ENCODE peak calls at places on chromosome 7, in eight cellular contexts. A, U, G, C, P, Y, O and H are unnamed samples.

GRCh38 chr7:39758234-39758970 is 135.0 kb downstream of the RALA start:
- DNase-seq in A (no peak), U (no peak), G (peak), C (peak), P (no peak), Y (no peak), O (no peak), H (peak)

GRCh38 chr7:100629117-100629711 is 12.1 kb downstream of the TFR2 start:
- DNase-seq in A (no peak), U (no peak), G (peak), C (no peak), P (no peak), Y (no peak), O (no peak), H (peak)

GRCh38 chr7:129006636-129007414 is 48.1 kb downstream of the TNPO3 start:
- DNase-seq in A (no peak), U (no peak), G (no peak), C (no peak), P (no peak), Y (no peak), O (no peak), H (no peak)

GRCh38 chr7:129882531-129882930 is 70.2 kb downstream of the UBE2H start:
- DNase-seq in A (no peak), U (no peak), G (no peak), C (no peak), P (no peak), Y (no peak), O (no peak), H (no peak)

GRCh38 chr7:132609222-132609621 is 33.0 kb upstream of the PLXNA4 start:
- DNase-seq in A (no peak), U (no peak), G (no peak), C (no peak), P (no peak), Y (no peak), O (no peak), H (no peak)

GRCh38 chr7:137943132-137943551 is 58.7 kb downstream of the CREB3L2 start:
- DNase-seq in A (no peak), U (peak), G (peak), C (peak), P (peak), Y (no peak), O (peak), H (peak)

GRCh38 chr7:93178213-93178612 is 30.0 kb upstream of the SAMD9L start:
- DNase-seq in A (no peak), U (no peak), G (no peak), C (no peak), P (no peak), Y (no peak), O (no peak), H (no peak)

GRCh38 chr7:98458090-98458875 is 57.4 kb upstream of the BAIAP2L1 start:
- DNase-seq in A (no peak), U (no peak), G (no peak), C (no peak), P (no peak), Y (no peak), O (no peak), H (peak)

GRCh38 chr7:35754741-35755140 is 46.1 kb upstream of the SEPTIN7 start:
- DNase-seq in A (no peak), U (peak), G (no peak), C (no peak), P (no peak), Y (no peak), O (no peak), H (no peak)

GRCh38 chr7:137935849-137936508 is 65.9 kb downstream of the CREB3L2 start:
- DNase-seq in A (no peak), U (no peak), G (no peak), C (peak), P (no peak), Y (no peak), O (peak), H (no peak)

GRCh38 chr7:19107392-19108147 is 9.9 kb downstream of the TWIST1 start:
- DNase-seq in A (no peak), U (peak), G (no peak), C (peak), P (no peak), Y (no peak), O (no peak), H (peak)

GRCh38 chr7:42014625-42015412 is 222.2 kb downstream of the GLI3 start:
- DNase-seq in A (no peak), U (no peak), G (no peak), C (no peak), P (no peak), Y (no peak), O (peak), H (peak)

GRCh38 chr7:10655031-10655430 is 318.6 kb upstream of the PHF14 start:
- DNase-seq in A (no peak), U (no peak), G (no peak), C (no peak), P (no peak), Y (no peak), O (no peak), H (no peak)

GRCh38 chr7:27642271-27642670 is 20.4 kb downstream of the HIBADH start:
- DNase-seq in A (no peak), U (no peak), G (no peak), C (no peak), P (no peak), Y (no peak), O (no peak), H (no peak)

GRCh38 chr7:150737265-150738055 is at the start of gene GIMAP5:
- DNase-seq in A (peak), U (no peak), G (no peak), C (no peak), P (no peak), Y (no peak), O (peak), H (no peak)

GRCh38 chr7:82141427-82141826 is 302.1 kb downstream of the CACNA2D1 start:
- DNase-seq in A (no peak), U (no peak), G (no peak), C (no peak), P (no peak), Y (no peak), O (no peak), H (no peak)

GRCh38 chr7:20477091-20477490 is 138.4 kb upstream of the ABCB5 start:
- DNase-seq in A (no peak), U (no peak), G (no peak), C (no peak), P (no peak), Y (no peak), O (no peak), H (no peak)

GRCh38 chr7:40804477-40805215 is 669.8 kb downstream of the SUGCT start:
- DNase-seq in A (no peak), U (no peak), G (no peak), C (no peak), P (no peak), Y (no peak), O (no peak), H (no peak)

GRCh38 chr7:4265056-4265455 is 417.0 kb upstream of the FOXK1 start:
- DNase-seq in A (peak), U (no peak), G (no peak), C (no peak), P (no peak), Y (no peak), O (peak), H (no peak)

GRCh38 chr7:4461511-4461910 is 220.6 kb upstream of the FOXK1 start:
- DNase-seq in A (no peak), U (no peak), G (no peak), C (no peak), P (no peak), Y (no peak), O (no peak), H (no peak)

GRCh38 chr7:18667466-18667865 is 171.9 kb downstream of the HDAC9 start:
- DNase-seq in A (no peak), U (no peak), G (no peak), C (no peak), P (no peak), Y (no peak), O (no peak), H (no peak)

GRCh38 chr7:93719546-93719945 is 145.0 kb upstream of the CALCR start:
- DNase-seq in A (no peak), U (no peak), G (no peak), C (no peak), P (no peak), Y (no peak), O (no peak), H (no peak)

GRCh38 chr7:141701489-141702046 is 398 bp downstream of the DENND11 start:
- DNase-seq in A (peak), U (peak), G (peak), C (no peak), P (peak), Y (peak), O (peak), H (peak)

GRCh38 chr7:73451780-73452398 is 18.3 kb downstream of the FZD9 start:
- DNase-seq in A (no peak), U (no peak), G (no peak), C (peak), P (peak), Y (no peak), O (no peak), H (no peak)

GRCh38 chr7:93851536-93851935 is 39.0 kb downstream of the TFPI2 start:
- DNase-seq in A (no peak), U (no peak), G (no peak), C (no peak), P (no peak), Y (no peak), O (no peak), H (no peak)

GRCh38 chr7:43460733-43461348 is 122.1 kb upstream of the STK17A start:
- DNase-seq in A (no peak), U (no peak), G (no peak), C (no peak), P (no peak), Y (no peak), O (no peak), H (no peak)

GRCh38 chr7:122803323-122803722 is 82.9 kb downstream of the CADPS2 start:
- DNase-seq in A (no peak), U (no peak), G (no peak), C (no peak), P (peak), Y (no peak), O (no peak), H (peak)

GRCh38 chr7:55572378-55573233 is at the start of gene VOPP1:
- DNase-seq in A (peak), U (peak), G (peak), C (no peak), P (peak), Y (peak), O (peak), H (peak)

GRCh38 chr7:97872025-97872669 is at the start of gene ASNS:
- DNase-seq in A (peak), U (peak), G (peak), C (peak), P (peak), Y (peak), O (peak), H (peak)

GRCh38 chr7:7909376-7909775 is 59.2 kb upstream of the GLCCI1 start:
- DNase-seq in A (no peak), U (no peak), G (no peak), C (no peak), P (no peak), Y (no peak), O (no peak), H (no peak)

GRCh38 chr7:6392712-6393666 is 54.8 kb downstream of the DAGLB start:
- DNase-seq in A (peak), U (peak), G (peak), C (peak), P (peak), Y (no peak), O (peak), H (peak)

GRCh38 chr7:157355784-157356511 is 19.1 kb downstream of the DNAJB6 start:
- DNase-seq in A (no peak), U (no peak), G (peak), C (no peak), P (peak), Y (no peak), O (peak), H (no peak)

GRCh38 chr7:871900-872537 is 4.3 kb upstream of the GET4 start:
- DNase-seq in A (peak), U (no peak), G (no peak), C (no peak), P (no peak), Y (no peak), O (no peak), H (no peak)

GRCh38 chr7:151844080-151844827 is 32.7 kb downstream of the PRKAG2 start:
- DNase-seq in A (no peak), U (no peak), G (no peak), C (no peak), P (no peak), Y (no peak), O (no peak), H (no peak)

GRCh38 chr7:37552021-37552420 is 103.4 kb upstream of the ELMO1 start:
- DNase-seq in A (no peak), U (no peak), G (no peak), C (no peak), P (no peak), Y (no peak), O (no peak), H (no peak)

GRCh38 chr7:70432567-70433001 is 699.4 kb upstream of the GALNT17 start:
- DNase-seq in A (no peak), U (no peak), G (no peak), C (no peak), P (no peak), Y (no peak), O (no peak), H (no peak)

GRCh38 chr7:55160539-55160938 is 141.7 kb downstream of the EGFR start:
- DNase-seq in A (no peak), U (no peak), G (no peak), C (no peak), P (no peak), Y (no peak), O (no peak), H (no peak)

GRCh38 chr7:4791738-4792536 is 16.5 kb downstream of the AP5Z1 start:
- DNase-seq in A (peak), U (peak), G (peak), C (peak), P (peak), Y (no peak), O (peak), H (peak)

GRCh38 chr7:17523813-17524741 is 225.6 kb downstream of the AHR start:
- DNase-seq in A (no peak), U (peak), G (peak), C (peak), P (peak), Y (no peak), O (no peak), H (no peak)

DNA sequence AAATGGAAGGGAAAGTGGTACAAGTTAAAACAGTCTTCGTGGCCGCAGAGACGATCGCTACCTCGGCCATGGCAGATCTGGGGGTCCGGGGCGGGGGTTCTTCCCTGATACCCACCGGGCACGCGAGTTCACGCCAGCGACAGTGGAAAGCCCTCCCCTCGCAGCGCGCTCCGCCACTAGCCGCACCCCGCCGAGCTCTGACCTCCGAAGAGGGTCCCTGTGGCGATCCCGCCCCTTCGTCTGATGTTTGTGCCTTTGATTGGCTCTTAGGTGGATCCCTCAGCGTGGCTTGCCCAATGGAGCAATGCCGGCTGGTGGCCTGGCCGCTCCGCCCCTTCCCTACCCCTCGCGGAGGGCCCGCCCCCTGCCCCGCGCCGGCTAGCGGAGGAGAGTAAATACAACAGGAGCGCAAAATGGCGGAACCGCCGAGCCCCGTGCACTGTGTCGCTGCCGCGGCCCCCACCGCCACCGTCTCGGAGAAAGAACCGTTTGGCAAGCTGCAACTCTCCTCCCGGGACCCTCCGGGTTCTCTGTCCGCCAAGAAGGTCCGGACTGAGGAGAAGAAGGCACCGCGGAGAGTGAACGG is at the start of gene RSBN1L:
- DNase-seq in A (peak), U (peak), G (peak), C (peak), P (peak), Y (peak), O (peak), H (peak)
- TF ChIP-seq POLR2A in A (peak), U (peak), G (peak), C (peak), P (peak), Y (peak), O (peak), H (peak)

DNA sequence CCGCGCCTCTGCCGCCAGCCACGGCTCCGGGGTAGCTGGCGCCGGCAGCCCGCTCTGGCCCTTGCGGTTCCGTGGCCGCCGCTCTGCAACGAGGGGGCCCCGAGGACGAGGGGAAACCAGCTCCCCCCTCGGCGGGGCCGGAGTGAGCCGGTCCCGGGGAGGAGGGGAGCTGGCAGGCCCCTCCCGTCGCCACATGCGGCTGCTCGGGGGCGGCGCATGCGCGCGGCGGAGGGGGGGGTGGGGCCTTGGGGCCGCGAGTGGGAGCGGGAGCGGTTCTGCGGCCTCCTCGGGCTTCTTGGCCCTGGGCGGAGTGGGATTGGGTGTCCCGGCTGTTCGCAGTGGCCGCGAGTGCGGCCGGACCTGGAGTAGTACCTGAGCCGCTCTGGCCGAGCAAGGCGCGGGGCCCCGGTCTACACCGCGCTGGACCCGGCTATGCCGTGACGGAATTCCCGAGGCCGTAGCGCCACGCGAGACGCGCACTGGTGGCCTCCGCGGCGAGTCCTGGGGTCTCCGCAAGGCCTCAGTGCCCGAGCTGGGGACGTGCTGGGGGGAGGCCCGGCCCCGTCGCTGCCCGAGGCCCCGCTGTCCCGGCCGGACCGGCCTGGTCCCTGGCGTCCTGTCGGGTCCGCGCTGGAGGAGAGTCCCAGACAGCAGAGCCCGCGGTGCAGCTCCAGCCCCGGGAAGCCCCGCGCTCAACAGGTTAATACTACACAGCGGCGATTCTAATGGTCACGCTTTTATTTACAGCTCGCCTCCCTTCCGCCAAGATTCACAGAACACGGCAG is 483 bp upstream of the PAXIP1 start:
- DNase-seq in A (peak), U (peak), G (peak), C (peak), P (peak), Y (peak), O (peak), H (peak)
- TF ChIP-seq POLR2A in A (peak), U (peak), G (peak), C (peak), P (peak), Y (peak), O (peak), H (no peak)

GRCh38 chr7:116532102-116532501 is 7.3 kb downstream of the CAV1 start:
- DNase-seq in A (no peak), U (no peak), G (no peak), C (no peak), P (no peak), Y (no peak), O (no peak), H (no peak)
- TF ChIP-seq POLR2A in A (no peak), U (no peak), G (no peak), C (no peak), P (no peak), Y (no peak), O (no peak), H (no peak)

DNA sequence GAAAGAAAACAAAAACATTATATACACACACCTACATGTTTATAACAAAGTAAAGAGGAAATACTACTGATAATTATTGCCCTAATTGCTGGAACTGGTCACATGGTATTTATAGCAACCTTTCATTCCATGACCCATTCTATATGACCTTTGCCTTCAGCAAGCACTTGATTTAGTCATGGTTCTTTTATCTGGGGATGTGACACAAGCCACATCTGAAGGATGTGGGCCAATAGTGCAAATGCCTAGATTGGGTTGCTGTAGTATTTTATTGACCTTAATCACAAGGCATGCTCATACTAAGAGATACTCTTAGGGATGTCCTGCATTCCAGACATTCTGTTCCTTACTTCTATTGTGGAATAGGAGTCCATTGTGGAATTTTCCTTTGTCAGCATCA is 723.5 kb upstream of the POM121L12 start:
- DNase-seq in A (no peak), U (no peak), G (no peak), C (no peak), P (no peak), Y (no peak), O (no peak), H (no peak)
- TF ChIP-seq POLR2A in A (no peak), U (no peak), G (no peak), C (no peak), P (no peak), Y (no peak), O (no peak), H (no peak)

GRCh38 chr7:102973096-102973802 is 60.4 kb downstream of the LRRC17 start:
- DNase-seq in A (no peak), U (no peak), G (peak), C (no peak), P (no peak), Y (no peak), O (no peak), H (peak)
- TF ChIP-seq POLR2A in A (no peak), U (no peak), G (no peak), C (no peak), P (no peak), Y (no peak), O (no peak), H (no peak)

GRCh38 chr7:23473848-23474097 is 3.5 kb upstream of the IGF2BP3 start:
- DNase-seq in A (no peak), U (no peak), G (no peak), C (no peak), P (no peak), Y (no peak), O (no peak), H (no peak)

GRCh38 chr7:23475579-23475844 is 5.2 kb upstream of the IGF2BP3 start:
- DNase-seq in A (no peak), U (no peak), G (no peak), C (no peak), P (no peak), Y (no peak), O (no peak), H (no peak)

GRCh38 chr7:23472974-23473847 is 2.9 kb upstream of the IGF2BP3 start:
- DNase-seq in A (no peak), U (no peak), G (no peak), C (no peak), P (no peak), Y (no peak), O (no peak), H (no peak)

GRCh38 chr7:23474829-23475578 is 4.7 kb upstream of the IGF2BP3 start:
- DNase-seq in A (no peak), U (no peak), G (no peak), C (no peak), P (no peak), Y (no peak), O (no peak), H (no peak)

GRCh38 chr7:23474098-23474828 is 4.0 kb upstream of the IGF2BP3 start:
- DNase-seq in A (peak), U (no peak), G (no peak), C (peak), P (peak), Y (peak), O (peak), H (peak)
- TF ChIP-seq POLR2A in A (no peak), U (no peak), G (no peak), C (no peak), P (no peak), Y (peak), O (no peak), H (no peak)